ENCODE peak calls at places on chromosomes 13 and 19, in eight cellular contexts. S, L, X, I, B, H, Z and V are unnamed samples.

GRCh38 chr13:20775961-20776360 is 2.2 kb upstream of the EEF1AKMT1 start:
- DNase-seq in L (no peak), I (no peak), H (no peak), X (no peak), Z (no peak), B (no peak), S (no peak), V (no peak)

GRCh38 chr13:110812111-110812868 is 98.8 kb downstream of the ING1 start:
- DNase-seq in L (no peak), S (no peak), H (no peak), I (no peak), Z (no peak), X (no peak), B (no peak), V (peak)

GRCh38 chr19:3783660-3784584 is 2.3 kb downstream of the MATK start:
- DNase-seq in H (no peak), Z (no peak), B (no peak), X (no peak), I (peak), S (peak), L (no peak), V (no peak)

GRCh38 chr19:55080121-55080914 is 4.6 kb downstream of the EPS8L1 start:
- DNase-seq in L (peak), Z (peak), S (peak), X (no peak), I (peak), H (peak), B (peak), V (peak)

GRCh38 chr13:20534038-20534608 is 8.5 kb upstream of the CRYL1 start:
- DNase-seq in H (no peak), S (no peak), I (no peak), B (no peak), L (no peak), X (no peak), Z (no peak), V (no peak)

GRCh38 chr13:108895220-108895704 is 265.9 kb downstream of the MYO16 start:
- DNase-seq in I (no peak), Z (no peak), B (no peak), L (peak), X (no peak), S (peak), H (no peak), V (peak)

GRCh38 chr13:89574077-89574476 is 1773.4 kb upstream of the MIR17HG start:
- DNase-seq in I (no peak), L (no peak), Z (no peak), S (no peak), B (no peak), H (no peak), X (no peak), V (no peak)

GRCh38 chr19:604355-604754 is 14.7 kb downstream of the HCN2 start:
- DNase-seq in S (peak), B (no peak), H (no peak), L (peak), I (peak), Z (no peak), X (no peak), V (peak)

GRCh38 chr19:55028757-55029156 is 9.3 kb downstream of the GP6 start:
- DNase-seq in Z (no peak), X (no peak), L (no peak), H (no peak), I (no peak), B (no peak), S (no peak), V (no peak)

GRCh38 chr13:43246382-43246781 is 223.0 kb downstream of the DNAJC15 start:
- DNase-seq in X (no peak), L (no peak), S (no peak), B (no peak), H (no peak), Z (no peak), I (no peak), V (no peak)

GRCh38 chr19:35099155-35099896 is 16.3 kb upstream of the FXYD3 start:
- DNase-seq in H (no peak), Z (no peak), L (no peak), I (no peak), X (no peak), B (no peak), S (no peak), V (no peak)

GRCh38 chr19:35860818-35861639 is 4.3 kb downstream of the KIRREL2 start:
- DNase-seq in X (no peak), B (no peak), L (no peak), Z (no peak), S (no peak), H (no peak), I (no peak), V (no peak)

GRCh38 chr19:16626796-16627193 is 1.2 kb downstream of the MED26 start:
- DNase-seq in H (no peak), L (no peak), Z (no peak), B (no peak), I (no peak), S (peak), X (no peak), V (no peak)

GRCh38 chr13:74816737-74817136 is 665.2 kb downstream of the TBC1D4 start:
- DNase-seq in S (no peak), L (no peak), H (no peak), I (no peak), B (no peak), Z (no peak), X (no peak), V (no peak)

GRCh38 chr13:98448642-98448928 is 128.3 kb downstream of the STK24 start:
- DNase-seq in I (no peak), X (no peak), B (no peak), H (no peak), L (peak), Z (no peak), S (no peak), V (no peak)

GRCh38 chr19:8242212-8242821 is 33.1 kb downstream of the CERS4 start:
- DNase-seq in I (no peak), Z (no peak), L (no peak), X (no peak), H (no peak), B (no peak), S (no peak), V (no peak)

GRCh38 chr13:76799696-76800095 is 86.5 kb downstream of the KCTD12 start:
- DNase-seq in Z (no peak), H (no peak), S (no peak), X (no peak), L (peak), I (no peak), B (no peak), V (peak)

GRCh38 chr13:32914686-32915085 is 101.5 kb upstream of the KL start:
- DNase-seq in X (no peak), S (no peak), I (no peak), Z (no peak), L (no peak), B (no peak), H (no peak), V (no peak)

GRCh38 chr13:32910530-32910929 is 105.7 kb upstream of the KL start:
- DNase-seq in X (no peak), S (no peak), I (no peak), B (no peak), L (no peak), H (no peak), Z (no peak), V (no peak)

GRCh38 chr13:32905864-32906180 is 110.4 kb upstream of the KL start:
- DNase-seq in I (no peak), Z (no peak), S (no peak), H (peak), L (no peak), X (no peak), B (no peak), V (no peak)

GRCh38 chr13:32917504-32917903 is 98.7 kb upstream of the KL start:
- DNase-seq in Z (no peak), B (no peak), S (no peak), L (peak), X (no peak), I (no peak), H (no peak), V (peak)

GRCh38 chr13:32911506-32911905 is 104.7 kb upstream of the KL start:
- DNase-seq in B (peak), S (peak), X (no peak), Z (no peak), H (no peak), L (peak), I (peak), V (peak)
- TF ChIP-seq CTCF in B (peak), S (peak), X (no peak), Z (no peak), H (peak), L (peak), I (peak), V (peak)

GRCh38 chr13:101917475-101917810 is 465.0 kb downstream of the ITGBL1 start:
- DNase-seq in H (no peak), X (no peak), S (peak), I (peak), Z (no peak), B (no peak), L (no peak), V (no peak)

GRCh38 chr13:101916758-101917474 is 464.4 kb downstream of the ITGBL1 start:
- DNase-seq in L (no peak), X (no peak), B (no peak), S (peak), Z (no peak), I (no peak), H (no peak), V (no peak)

GRCh38 chr13:101915755-101916107 is 463.3 kb downstream of the ITGBL1 start:
- DNase-seq in I (peak), B (no peak), L (no peak), S (no peak), H (no peak), Z (no peak), X (no peak), V (no peak)

GRCh38 chr13:101915333-101915732 is 462.9 kb downstream of the ITGBL1 start:
- DNase-seq in H (no peak), X (no peak), B (no peak), L (no peak), S (peak), I (no peak), Z (no peak), V (no peak)

DNA sequence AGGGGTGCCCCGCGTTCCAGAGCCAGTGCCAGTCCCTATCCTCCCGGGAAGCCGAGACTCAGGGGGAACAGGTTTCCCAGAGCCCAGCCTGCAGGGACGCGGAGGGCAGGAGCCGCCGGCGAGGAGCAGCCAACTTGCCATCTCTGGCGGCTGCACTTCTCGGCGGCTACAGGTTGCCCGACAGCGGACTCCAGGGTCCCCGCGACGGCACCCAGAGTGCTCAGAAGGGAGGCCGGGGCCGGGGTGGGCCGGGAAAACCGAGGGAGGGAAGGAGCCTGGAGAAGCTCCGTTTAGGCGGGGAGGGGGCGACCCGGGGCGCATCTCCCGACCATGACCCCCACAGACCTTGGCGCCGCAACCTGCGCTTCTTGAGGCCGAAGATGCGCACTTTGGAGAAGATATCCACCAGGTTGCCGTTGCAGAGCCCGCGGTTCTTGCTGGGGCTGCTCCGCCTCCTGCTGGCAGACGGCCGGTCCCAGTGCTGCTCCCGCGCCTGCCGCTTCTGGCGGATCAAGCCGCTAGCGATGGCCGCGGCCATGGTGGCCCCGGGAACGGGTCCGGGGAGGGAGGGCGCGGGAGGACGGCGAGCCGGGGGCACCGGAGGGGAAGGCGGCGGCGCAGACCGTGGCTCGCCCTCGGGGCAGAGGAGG is 463.8 kb downstream of the ITGBL1 start:
- DNase-seq in Z (no peak), H (no peak), L (no peak), X (no peak), S (peak), B (no peak), I (peak), V (peak)
- H3K4me3 ChIP-seq in Z (peak), H (peak), L (no peak), X (peak), S (peak), B (no peak), I (peak), V (no peak)

GRCh38 chr19:37779139-37780035 is at the start of gene ZNF573:
- DNase-seq in B (peak), L (peak), I (peak), S (peak), X (peak), H (peak), Z (peak), V (peak)
- TF ChIP-seq CTCF in B (no peak), L (no peak), I (no peak), S (peak), X (peak), H (peak), Z (no peak), V (peak)

DNA sequence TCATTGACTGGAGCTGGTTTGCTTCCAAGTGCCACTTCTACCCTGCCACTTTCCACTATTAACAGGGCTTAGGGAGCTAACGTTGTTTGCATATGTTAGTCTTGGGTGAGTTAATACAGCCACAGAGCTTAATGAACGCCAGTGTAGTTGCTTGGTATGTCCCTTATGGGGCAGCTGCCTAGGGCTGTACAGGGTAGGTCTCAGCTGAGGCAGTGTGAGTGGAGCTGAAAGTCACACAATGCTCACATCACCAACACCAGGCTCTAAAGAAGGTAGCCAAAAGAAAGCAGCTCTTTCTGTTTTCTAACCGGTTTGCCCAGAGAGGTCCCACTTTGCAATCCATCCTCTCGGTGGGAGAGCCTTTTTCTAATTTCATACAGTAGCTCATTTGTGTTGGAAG is 186.2 kb downstream of the RGCC start:
- DNase-seq in L (no peak), X (no peak), S (no peak), Z (no peak), B (no peak), I (no peak), H (no peak), V (no peak)
- H3K4me3 ChIP-seq in L (no peak), X (no peak), S (no peak), Z (no peak), B (no peak), I (no peak), H (no peak), V (no peak)

DNA sequence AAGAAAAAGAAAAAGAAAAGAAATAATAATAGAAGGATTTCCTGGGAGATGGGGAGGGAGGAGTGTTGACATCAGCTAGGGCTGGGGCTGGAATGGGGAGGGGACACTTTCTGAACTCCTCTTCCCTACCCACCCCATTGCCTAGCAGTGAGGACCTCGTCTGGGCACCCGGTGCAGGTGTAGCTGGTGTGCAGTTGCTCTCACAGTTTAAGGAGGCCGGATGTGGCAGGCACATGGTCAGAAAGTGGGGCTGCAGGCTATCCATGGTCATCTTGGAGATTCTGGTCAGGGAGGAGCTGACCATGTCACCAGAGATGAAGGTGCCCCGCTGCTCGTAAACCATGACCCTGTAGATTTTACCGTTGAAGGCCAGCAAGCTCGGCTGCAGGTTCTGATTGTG is 8.5 kb upstream of the TUBB4A start:
- DNase-seq in X (no peak), I (no peak), S (no peak), H (no peak), Z (no peak), B (no peak), L (no peak), V (no peak)
- TF ChIP-seq CTCF in X (no peak), I (no peak), S (no peak), H (no peak), Z (no peak), B (no peak), L (no peak), V (no peak)

DNA sequence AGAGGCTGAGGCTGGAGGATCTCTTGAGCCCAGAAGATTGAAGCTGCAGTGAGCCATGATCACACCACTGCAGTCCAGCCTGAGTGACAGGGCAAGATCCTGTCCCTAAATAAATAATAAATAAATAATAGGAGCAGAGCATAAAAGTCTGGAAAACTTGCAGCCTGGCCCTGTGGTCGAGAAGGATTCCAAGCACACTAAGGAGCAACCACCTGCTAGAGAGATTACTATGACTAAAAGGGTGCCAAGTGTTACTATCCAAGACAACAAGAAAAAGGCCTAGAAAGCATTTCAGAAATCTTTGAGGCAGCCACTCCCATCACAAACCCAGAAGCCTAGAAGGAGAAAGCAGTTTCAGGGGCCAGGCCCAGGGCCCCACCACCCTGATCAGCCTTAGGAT is 46.1 kb downstream of the LHFPL6 start:
- DNase-seq in S (no peak), X (no peak), I (no peak), H (no peak), Z (no peak), B (no peak), L (no peak), V (no peak)
- H3K4me3 ChIP-seq in S (no peak), X (no peak), I (no peak), H (no peak), Z (no peak), B (no peak), L (no peak), V (no peak)

GRCh38 chr19:45637890-45638667 is 1.1 kb downstream of the EML2 start:
- DNase-seq in L (no peak), Z (no peak), B (no peak), X (no peak), I (peak), H (no peak), S (no peak), V (peak)

GRCh38 chr19:45636902-45637301 is 2.3 kb downstream of the EML2 start:
- DNase-seq in Z (no peak), L (no peak), I (no peak), B (no peak), H (no peak), S (no peak), X (no peak), V (no peak)

GRCh38 chr19:45640849-45641273 is 1.7 kb upstream of the EML2 start:
- DNase-seq in I (no peak), X (no peak), S (no peak), B (peak), L (peak), Z (peak), H (no peak), V (no peak)

GRCh38 chr19:45641274-45642105 is 2.3 kb upstream of the EML2 start:
- DNase-seq in B (peak), I (peak), H (peak), X (peak), Z (peak), L (peak), S (no peak), V (peak)

GRCh38 chr19:45638930-45639729 is at the start of gene EML2:
- DNase-seq in S (peak), X (peak), I (no peak), L (peak), Z (peak), H (no peak), B (no peak), V (no peak)
- TF ChIP-seq CTCF in S (no peak), X (no peak), I (no peak), L (peak), Z (no peak), H (peak), B (peak), V (peak)

DNA sequence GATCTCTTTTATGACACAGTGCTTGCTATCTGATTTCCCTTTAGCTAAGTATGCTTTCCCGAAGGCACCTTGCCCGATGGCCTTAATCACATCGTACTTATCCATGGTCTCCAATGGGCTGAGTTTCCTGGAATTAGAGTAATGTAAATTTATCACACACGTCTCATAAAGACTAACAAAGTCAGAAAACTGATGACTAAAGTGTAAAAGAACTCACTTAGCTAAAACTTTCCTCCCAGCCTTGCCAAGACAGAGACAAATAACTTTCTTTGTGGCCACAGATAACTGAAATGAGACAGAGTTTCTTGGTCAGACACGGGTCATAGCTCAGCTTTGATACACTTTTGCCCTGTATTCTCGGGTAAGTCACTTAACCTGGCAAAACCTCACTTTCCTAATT is 1.5 kb downstream of the NEK5 start:
- DNase-seq in S (no peak), B (no peak), I (no peak), Z (no peak), H (no peak), X (no peak), L (no peak), V (peak)
- H3K4me3 ChIP-seq in S (no peak), B (no peak), I (no peak), Z (no peak), H (peak), X (peak), L (no peak), V (no peak)